ENCODE peak calls at places on chromosomes 16 and 17, in ten cellular contexts. C, K, I, X, P, D, N, L, U and M are unnamed samples.

GRCh38 chr16:66459878-66460277 is 32.8 kb downstream of the BEAN1 start:
- DNase-seq in P (no peak), X (no peak), D (no peak), I (no peak), U (peak), C (no peak), K (peak), N (no peak), L (no peak), M (no peak)

GRCh38 chr16:57672416-57672815 is 4.3 kb downstream of the ADGRG3 start:
- DNase-seq in N (no peak), P (no peak), I (no peak), L (no peak), C (no peak), U (no peak), D (no peak), X (no peak), K (no peak), M (no peak)

GRCh38 chr17:73031472-73031871 is 61.0 kb downstream of the SLC39A11 start:
- DNase-seq in P (no peak), U (no peak), C (no peak), N (no peak), X (no peak), I (no peak), K (no peak), L (no peak), D (no peak), M (no peak)

GRCh38 chr16:89922477-89922883 is 662 bp upstream of the TUBB3 start:
- DNase-seq in I (peak), C (no peak), U (peak), L (peak), K (peak), D (peak), X (peak), N (peak), P (no peak), M (no peak)

GRCh38 chr16:6286176-6286575 is 1046.5 kb upstream of the RBFOX1 start:
- DNase-seq in U (no peak), C (no peak), X (no peak), P (no peak), N (no peak), I (no peak), D (no peak), L (no peak), K (peak), M (no peak)

GRCh38 chr17:39744836-39745215 is 7.1 kb downstream of the GRB7 start:
- DNase-seq in I (no peak), D (no peak), X (no peak), N (no peak), P (no peak), L (no peak), C (no peak), U (no peak), K (no peak), M (no peak)

GRCh38 chr17:3773511-3773910 is 27.5 kb downstream of the ITGAE start:
- DNase-seq in C (no peak), U (peak), K (peak), P (no peak), L (no peak), D (no peak), N (no peak), X (no peak), I (no peak), M (peak)

GRCh38 chr17:78583091-78583490 is 5.9 kb upstream of the DNAH17 start:
- DNase-seq in C (no peak), U (no peak), P (no peak), I (no peak), K (peak), D (no peak), L (no peak), N (no peak), X (peak), M (no peak)

GRCh38 chr17:31803494-31804213 is 55.4 kb downstream of the COPRS start:
- DNase-seq in K (peak), C (no peak), N (no peak), U (no peak), L (no peak), X (no peak), P (peak), D (no peak), I (no peak), M (no peak)

GRCh38 chr16:27625050-27625697 is 75.2 kb downstream of the KATNIP start:
- DNase-seq in K (peak), I (no peak), L (no peak), C (no peak), D (no peak), N (no peak), U (no peak), P (no peak), X (no peak), M (no peak)

GRCh38 chr16:27620533-27620932 is 70.6 kb downstream of the KATNIP start:
- DNase-seq in K (peak), D (no peak), P (no peak), L (no peak), N (no peak), U (no peak), I (no peak), C (no peak), X (no peak), M (no peak)

GRCh38 chr16:27618611-27619380 is 68.9 kb downstream of the KATNIP start:
- DNase-seq in U (no peak), I (no peak), N (no peak), P (no peak), L (no peak), X (no peak), D (no peak), C (no peak), K (peak), M (no peak)

GRCh38 chr16:27628216-27628945 is 78.4 kb downstream of the KATNIP start:
- DNase-seq in C (no peak), L (no peak), K (no peak), N (no peak), U (no peak), D (no peak), P (no peak), I (no peak), X (no peak), M (no peak)

DNA sequence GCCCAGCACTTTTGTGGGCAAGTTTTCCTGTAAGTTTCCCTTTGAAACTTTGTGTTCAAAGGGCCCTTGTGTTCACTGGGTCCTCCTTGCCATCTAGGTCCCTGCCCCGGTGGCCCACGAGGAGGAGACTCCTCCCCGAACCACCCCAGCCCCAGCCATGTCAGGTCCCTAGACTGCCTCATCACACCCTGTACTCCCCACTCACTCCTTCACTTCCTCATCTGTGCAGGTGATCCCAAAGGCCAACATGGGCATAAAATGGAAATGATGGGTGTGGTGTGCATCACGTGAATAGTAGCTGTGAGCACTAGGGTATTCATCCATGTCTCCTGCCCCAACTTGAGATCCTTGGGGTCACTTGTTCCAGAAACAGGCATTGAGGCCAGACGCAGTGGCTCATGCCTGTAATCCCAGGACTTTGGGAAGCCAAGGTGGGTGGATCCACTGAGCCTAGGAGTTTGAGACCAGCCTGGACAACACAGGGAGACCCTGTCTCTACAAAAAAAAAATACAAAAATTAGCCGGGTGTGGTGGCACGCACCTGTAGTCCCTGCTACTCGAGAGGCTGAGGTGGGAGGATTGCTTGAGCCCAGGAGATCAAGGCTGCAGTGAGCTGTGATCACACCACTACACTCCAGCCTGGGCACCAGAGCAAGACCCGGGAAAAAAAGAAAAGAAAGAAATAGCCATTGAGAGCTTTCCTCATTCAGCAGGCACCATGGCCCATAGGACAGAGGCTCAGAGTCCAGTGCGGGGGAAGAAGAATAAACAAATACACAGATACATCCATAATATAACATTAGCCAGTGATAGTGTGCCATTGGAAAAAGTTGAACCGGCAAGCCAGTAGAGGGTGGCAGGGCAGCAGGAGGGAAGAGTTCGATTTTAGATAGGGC is 74.5 kb downstream of the KATNIP start:
- DNase-seq in I (no peak), U (no peak), N (no peak), P (no peak), C (no peak), X (no peak), L (no peak), K (no peak), D (no peak), M (no peak)
- TF ChIP-seq CTCF in I (no peak), U (no peak), N (no peak), P (no peak), C (no peak), X (no peak), L (no peak), K (no peak), D (no peak), M (no peak)

GRCh38 chr17:28404812-28405570 is 1.0 kb downstream of the SLC46A1 start:
- DNase-seq in P (no peak), U (no peak), I (peak), D (no peak), C (no peak), N (no peak), X (no peak), K (no peak), L (no peak), M (no peak)
- TF ChIP-seq CTCF in P (no peak), U (no peak), I (no peak), D (no peak), C (no peak), N (no peak), X (no peak), K (no peak), L (no peak), M (no peak)

GRCh38 chr17:82667668-82668000 is 19.4 kb upstream of the WDR45B start:
- DNase-seq in N (no peak), K (no peak), I (no peak), L (no peak), U (no peak), X (no peak), C (no peak), P (no peak), D (no peak), M (no peak)
- TF ChIP-seq CTCF in N (no peak), K (no peak), I (no peak), L (no peak), U (no peak), X (no peak), C (no peak), P (no peak), D (no peak), M (no peak)

GRCh38 chr16:47132310-47132709 is 11.4 kb downstream of the NETO2 start:
- DNase-seq in D (no peak), U (no peak), N (no peak), L (no peak), C (no peak), P (no peak), K (peak), X (no peak), I (no peak), M (no peak)
- TF ChIP-seq CTCF in D (no peak), U (no peak), N (no peak), L (no peak), C (no peak), P (no peak), K (peak), X (no peak), I (no peak), M (peak)

GRCh38 chr16:14300631-14301149 is 229.6 kb downstream of the MRTFB start:
- DNase-seq in U (peak), L (peak), C (peak), X (peak), P (no peak), N (peak), K (peak), I (peak), D (peak), M (peak)
- TF ChIP-seq CTCF in U (peak), L (peak), C (peak), X (peak), P (peak), N (peak), K (peak), I (peak), D (peak), M (peak)

GRCh38 chr17:79612468-79613194 is 1.8 kb upstream of the RBFOX3 start:
- DNase-seq in I (peak), C (peak), K (peak), P (peak), D (no peak), N (peak), X (peak), U (no peak), L (no peak), M (no peak)
- TF ChIP-seq CTCF in I (peak), C (peak), K (peak), P (peak), D (peak), N (peak), X (peak), U (peak), L (peak), M (peak)

DNA sequence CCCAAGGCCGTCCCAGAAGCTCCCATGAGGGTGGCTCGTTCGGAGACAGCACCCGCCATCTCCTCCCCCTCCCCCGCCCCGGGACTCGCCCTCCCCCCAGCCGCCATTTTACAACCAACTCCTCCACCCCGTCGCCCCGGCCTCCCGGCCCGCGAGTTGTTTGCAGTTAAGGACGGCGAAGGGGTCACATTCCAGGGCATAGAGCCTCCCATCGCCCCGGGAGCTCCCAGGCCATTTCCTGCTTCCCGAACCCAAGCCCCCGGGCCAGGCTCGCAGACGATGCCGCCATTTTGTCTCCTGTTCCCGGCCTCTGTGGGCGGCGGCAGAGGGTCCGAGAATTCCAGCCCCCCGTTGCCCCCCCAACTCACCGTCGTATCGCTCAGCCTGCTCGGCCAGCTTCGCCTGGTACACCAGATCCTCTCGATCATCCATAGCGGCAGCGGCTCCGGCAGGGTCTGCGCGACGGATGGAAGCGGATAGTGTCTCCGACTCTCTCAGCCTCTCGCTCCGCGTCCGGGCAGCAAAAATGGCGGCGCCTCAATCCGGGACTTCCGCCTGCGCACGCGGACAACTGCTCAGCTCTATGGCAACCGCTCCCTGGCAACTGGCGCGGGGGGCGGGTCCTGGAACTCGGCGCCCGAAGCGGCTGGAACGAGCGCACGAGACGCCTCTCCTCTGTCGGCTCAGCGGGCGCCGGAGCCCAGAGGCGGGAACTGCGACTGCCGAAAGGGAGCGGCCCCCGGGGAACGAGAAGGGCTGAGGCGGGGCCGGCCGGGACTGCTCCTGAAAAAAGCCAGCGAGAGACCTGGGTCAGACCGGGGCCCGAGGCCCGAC is at the start of gene YWHAE:
- DNase-seq in P (peak), K (peak), L (peak), C (peak), X (peak), D (peak), I (peak), U (peak), N (peak), M (peak)
- TF ChIP-seq CTCF in P (no peak), K (no peak), L (no peak), C (no peak), X (no peak), D (no peak), I (no peak), U (no peak), N (no peak), M (no peak)